ENCODE peak calls at places on chromosome 17, in seven cellular contexts. H, R, T, W, A, B and N are unnamed samples.

GRCh38 chr17:72661093-72661944 is 431.2 kb downstream of the SLC39A11 start:
- DNase-seq in H (no peak), R (no peak), T (no peak), W (peak; percentile 43), A (no peak), B (peak; percentile 29), N (peak; percentile 77)

GRCh38 chr17:64343833-64344637 is 46.6 kb downstream of the PECAM1 start:
- DNase-seq in H (peak; percentile 53), R (no peak), T (no peak), W (peak; percentile 63), A (peak; percentile 79), B (peak; percentile 81), N (peak; percentile 11)

GRCh38 chr17:44004077-44004760 is at the start of gene NAGS:
- DNase-seq in H (no peak), R (no peak), T (no peak), W (peak; percentile 62), A (peak; percentile 35), B (no peak), N (no peak)

GRCh38 chr17:3641014-3641413 is 4.5 kb downstream of the CTNS start:
- DNase-seq in H (no peak), R (no peak), T (no peak), W (no peak), A (no peak), B (no peak), N (no peak)

GRCh38 chr17:65489413-65490170 is 71.9 kb downstream of the AXIN2 start:
- DNase-seq in H (no peak), R (no peak), T (no peak), W (no peak), A (no peak), B (no peak), N (no peak)

GRCh38 chr17:80214878-80215210 is 5.3 kb downstream of the SGSH start:
- DNase-seq in H (no peak), R (no peak), T (no peak), W (no peak), A (no peak), B (no peak), N (no peak)

GRCh38 chr17:7745748-7746470 is 28.4 kb downstream of the DNAH2 start:
- DNase-seq in H (no peak), R (no peak), T (no peak), W (no peak), A (peak; percentile 64), B (no peak), N (no peak)

GRCh38 chr17:75920045-75920560 is 15.4 kb upstream of the MRPL38 start:
- DNase-seq in H (no peak), R (no peak), T (no peak), W (no peak), A (no peak), B (no peak), N (no peak)

GRCh38 chr17:81566461-81567126 is 14.4 kb upstream of the FAAP100 start:
- DNase-seq in H (peak; percentile 84), R (no peak), T (peak; percentile 62), W (no peak), A (peak; percentile 87), B (peak; percentile 77), N (peak; percentile 81)